ENCODE peak calls at places on chromosomes 16 and 17, in six cellular contexts. M, Z, H, U, V and L are unnamed samples.

GRCh38 chr16:56257666-56258359 is 66.5 kb downstream of the GNAO1 start:
- DNase-seq in M (peak; percentile 63), Z (no peak), H (no peak), U (no peak), V (no peak), L (no peak)

GRCh38 chr16:4537376-4538066 is 1.1 kb downstream of the CDIP1 start:
- DNase-seq in M (no peak), Z (no peak), H (no peak), U (no peak), V (no peak), L (no peak)

GRCh38 chr16:50381679-50382440 is 13.1 kb upstream of the BRD7 start:
- DNase-seq in M (no peak), Z (no peak), H (no peak), U (no peak), V (no peak), L (no peak)

GRCh38 chr16:15493416-15494181 is 59.2 kb downstream of the BMERB1 start:
- DNase-seq in M (no peak), Z (no peak), H (no peak), U (peak; percentile 52), V (no peak), L (no peak)

GRCh38 chr16:86018487-86018886 is 119.5 kb downstream of the IRF8 start:
- DNase-seq in M (peak; percentile 72), Z (no peak), H (no peak), U (peak; percentile 45), V (no peak), L (no peak)

GRCh38 chr16:53945996-53946395 is 242.0 kb downstream of the FTO start:
- DNase-seq in M (no peak), Z (peak; percentile 43), H (peak; percentile 50), U (peak; percentile 64), V (no peak), L (no peak)

GRCh38 chr17:83160443-83161297 is 81.3 kb downstream of the METRNL start:
- DNase-seq in M (peak; percentile 37), Z (no peak), H (no peak), U (no peak), V (no peak), L (no peak)

GRCh38 chr16:19872935-19873334 is 11.7 kb downstream of the GPRC5B start:
- DNase-seq in M (no peak), Z (no peak), H (no peak), U (no peak), V (no peak), L (no peak)

GRCh38 chr17:74052993-74053744 is 150.3 kb upstream of the RPL38 start:
- DNase-seq in M (no peak), Z (peak; percentile 9), H (no peak), U (no peak), V (no peak), L (no peak)

GRCh38 chr16:11064846-11065245 is 120.5 kb downstream of the CLEC16A start:
- DNase-seq in M (no peak), Z (no peak), H (no peak), U (no peak), V (no peak), L (no peak)

GRCh38 chr17:20205609-20206008 is 196.4 kb downstream of the SPECC1 start:
- DNase-seq in M (no peak), Z (no peak), H (no peak), U (no peak), V (no peak), L (no peak)

GRCh38 chr17:40404003-40404402 is 13.7 kb downstream of the TOP2A start:
- DNase-seq in M (no peak), Z (no peak), H (no peak), U (no peak), V (no peak), L (no peak)

GRCh38 chr17:40411821-40412220 is 5.9 kb downstream of the TOP2A start:
- DNase-seq in M (no peak), Z (no peak), H (no peak), U (no peak), V (no peak), L (no peak)

GRCh38 chr17:40402668-40403067 is 15.0 kb downstream of the TOP2A start:
- DNase-seq in M (no peak), Z (no peak), H (no peak), U (no peak), V (no peak), L (no peak)

GRCh38 chr17:40410082-40410481 is 7.6 kb downstream of the TOP2A start:
- DNase-seq in M (no peak), Z (no peak), H (no peak), U (no peak), V (no peak), L (no peak)

DNA sequence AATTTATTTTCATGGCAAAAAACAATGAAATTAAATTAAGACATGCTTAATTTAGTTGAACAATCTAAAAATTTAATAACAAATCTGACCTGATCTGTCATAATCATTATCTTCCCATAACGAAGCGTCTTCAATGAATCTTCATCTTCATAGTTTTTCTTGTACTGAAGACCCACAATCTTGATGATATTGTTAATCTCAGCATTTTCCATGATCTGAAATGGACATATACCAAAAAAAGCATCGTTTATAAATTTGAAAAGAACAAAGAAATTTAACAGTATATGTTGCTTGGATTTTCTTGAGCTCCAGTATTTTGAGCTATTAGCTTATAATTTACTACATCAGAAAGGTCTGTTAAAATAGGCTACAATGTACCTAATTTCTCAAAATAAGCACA is 10.2 kb downstream of the TOP2A start:
- DNase-seq in M (no peak), Z (no peak), H (no peak), U (no peak), V (no peak), L (no peak)
- H3K27ac ChIP-seq in M (no peak overlapping the region), Z (no peak overlapping the region), H (no peak overlapping the region), U (no peak overlapping the region), V (no peak overlapping the region), L (no peak overlapping the region)

GRCh38 chr16:66903544-66904427 is 14.9 kb downstream of the CDH16 start:
- DNase-seq in M (no peak), Z (no peak), H (no peak), U (no peak), V (no peak), L (no peak)
- H3K27ac ChIP-seq in M (peak overlapping the region; percentile 86), Z (no peak overlapping the region), H (no peak overlapping the region), U (peak overlapping the region; percentile 61), V (peak overlapping the region; percentile 40), L (no peak overlapping the region)

GRCh38 chr17:79994602-79995001 is 41.1 kb downstream of the TBC1D16 start:
- DNase-seq in M (no peak), Z (no peak), H (no peak), U (no peak), V (no peak), L (no peak)
- H3K27ac ChIP-seq in M (no peak overlapping the region), Z (peak overlapping the region; percentile 100), H (no peak overlapping the region), U (no peak overlapping the region), V (no peak overlapping the region), L (peak overlapping the region; percentile 96)

GRCh38 chr17:77571141-77571540 is 387.4 kb upstream of the TNRC6C start:
- DNase-seq in M (no peak), Z (no peak), H (peak; percentile 56), U (no peak), V (no peak), L (no peak)
- H3K27ac ChIP-seq in M (no peak overlapping the region), Z (no peak overlapping the region), H (peak overlapping the region; percentile 65), U (no peak overlapping the region), V (peak overlapping the region; percentile 46), L (no peak overlapping the region)

DNA sequence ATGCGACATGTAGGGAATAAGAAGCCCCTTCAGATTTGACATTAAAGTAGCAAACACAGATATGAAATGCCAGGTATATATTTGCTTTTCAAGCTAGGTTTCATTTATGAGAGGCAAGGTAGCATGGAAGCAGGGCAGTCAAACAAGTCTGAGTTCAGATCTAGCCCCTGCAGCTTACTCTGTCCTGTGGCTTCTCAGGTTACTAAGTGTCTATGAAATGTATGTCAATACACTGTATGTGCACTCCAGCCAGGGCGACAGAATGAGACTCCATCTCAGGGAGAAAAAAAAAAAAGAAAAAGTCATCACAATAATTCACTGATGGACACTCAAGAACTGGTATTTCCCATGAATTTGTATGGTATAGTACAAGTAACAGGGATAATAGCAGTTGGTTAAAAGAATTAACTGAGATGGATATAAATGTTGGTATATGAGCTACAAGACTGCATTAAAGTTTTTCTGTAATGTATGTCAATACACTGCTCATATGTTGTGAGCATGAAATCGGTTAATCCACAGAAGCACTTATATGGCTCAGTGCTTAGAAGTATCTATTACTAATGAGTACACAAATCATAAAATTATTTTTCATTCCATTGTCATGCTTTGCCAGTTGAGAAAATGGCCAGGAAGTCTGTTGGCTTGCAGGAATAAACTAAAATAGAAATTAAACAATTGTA is 2.9 kb upstream of the WSB1 start:
- DNase-seq in M (no peak), Z (no peak), H (no peak), U (no peak), V (no peak), L (no peak)
- H3K27ac ChIP-seq in M (no peak overlapping the region), Z (no peak overlapping the region), H (no peak overlapping the region), U (no peak overlapping the region), V (no peak overlapping the region), L (no peak overlapping the region)

GRCh38 chr17:48546187-48546923 is 1.4 kb upstream of the HOXB2 start:
- DNase-seq in M (no peak), Z (no peak), H (no peak), U (peak; percentile 52), V (no peak), L (no peak)

GRCh38 chr17:48544356-48545021 is 420 bp downstream of the HOXB2 start:
- DNase-seq in M (peak; percentile 95), Z (no peak), H (no peak), U (peak; percentile 93), V (no peak), L (no peak)

GRCh38 chr17:48545539-48545938 is 630 bp upstream of the HOXB2 start:
- DNase-seq in M (no peak), Z (no peak), H (no peak), U (peak; percentile 17), V (no peak), L (no peak)

GRCh38 chr17:48543854-48544355 is 1.0 kb downstream of the HOXB2 start:
- DNase-seq in M (no peak), Z (no peak), H (no peak), U (no peak), V (no peak), L (no peak)

GRCh38 chr17:48545022-48545376 is at the start of gene HOXB2:
- DNase-seq in M (no peak), Z (no peak), H (no peak), U (peak; percentile 77), V (no peak), L (no peak)
- H3K27ac ChIP-seq in M (peak within 1 kb of the TSS; percentile 80), Z (no peak within 1 kb of the TSS), H (no peak within 1 kb of the TSS), U (peak within 1 kb of the TSS; percentile 99), V (no peak within 1 kb of the TSS), L (peak within 1 kb of the TSS; percentile 49)

GRCh38 chr17:31743767-31744166 is 115.3 kb downstream of the COPRS start:
- DNase-seq in M (no peak), Z (no peak), H (no peak), U (peak; percentile 28), V (no peak), L (no peak)
- H3K27ac ChIP-seq in M (no peak overlapping the region), Z (no peak overlapping the region), H (no peak overlapping the region), U (peak overlapping the region; percentile 4), V (no peak overlapping the region), L (no peak overlapping the region)